ENCODE peak calls at places on chromosomes 2 and 18, in seven cellular contexts. C, U, M, P, Q, H and D are unnamed samples.

GRCh38 chr2:151297882-151298281 is 8.4 kb upstream of the NMI start:
- DNase-seq in C (no peak), U (peak), M (peak), P (peak), Q (peak), H (no peak), D (peak)

GRCh38 chr2:96146151-96146880 is 1.1 kb upstream of the DUSP2 start:
- DNase-seq in C (peak), U (peak), M (no peak), P (peak), Q (peak), H (no peak), D (peak)

GRCh38 chr18:32093523-32093922 is 1.8 kb downstream of the RNF138 start:
- DNase-seq in C (peak), U (no peak), M (peak), P (no peak), Q (peak), H (no peak), D (peak)

GRCh38 chr2:138997346-138997745 is 217.2 kb upstream of the NXPH2 start:
- DNase-seq in C (no peak), U (no peak), M (no peak), P (no peak), Q (no peak), H (no peak), D (no peak)

GRCh38 chr2:17257194-17257909 is 260.9 kb downstream of the RAD51AP2 start:
- DNase-seq in C (peak), U (no peak), M (peak), P (no peak), Q (no peak), H (no peak), D (no peak)

GRCh38 chr2:198188982-198189381 is 384.6 kb downstream of the PLCL1 start:
- DNase-seq in C (no peak), U (no peak), M (no peak), P (peak), Q (no peak), H (no peak), D (no peak)

GRCh38 chr18:31301201-31301655 is 16.7 kb upstream of the DSG1 start:
- DNase-seq in C (peak), U (no peak), M (no peak), P (peak), Q (no peak), H (no peak), D (no peak)

GRCh38 chr2:112879491-112880041 is 31.4 kb upstream of the IL37 start:
- DNase-seq in C (no peak), U (peak), M (no peak), P (no peak), Q (no peak), H (no peak), D (no peak)

GRCh38 chr2:172089633-172090032 is 4.3 kb downstream of the DLX1 start:
- DNase-seq in C (no peak), U (no peak), M (no peak), P (no peak), Q (no peak), H (no peak), D (no peak)

GRCh38 chr2:17059452-17059851 is 393.8 kb upstream of the CYRIA start:
- DNase-seq in C (peak), U (no peak), M (no peak), P (no peak), Q (no peak), H (no peak), D (no peak)

GRCh38 chr2:108988076-108988795 is 784 bp downstream of the EDAR start:
- DNase-seq in C (no peak), U (no peak), M (no peak), P (no peak), Q (no peak), H (no peak), D (no peak)

GRCh38 chr2:69131983-69132675 is 119.2 kb downstream of the ANTXR1 start:
- DNase-seq in C (no peak), U (no peak), M (no peak), P (no peak), Q (no peak), H (no peak), D (no peak)

GRCh38 chr2:108853421-108853820 is 66.8 kb downstream of the CCDC138 start:
- DNase-seq in C (peak), U (no peak), M (no peak), P (peak), Q (no peak), H (no peak), D (no peak)

GRCh38 chr2:64905338-64906024 is 83.7 kb upstream of the SLC1A4 start:
- DNase-seq in C (no peak), U (peak), M (no peak), P (no peak), Q (no peak), H (no peak), D (no peak)

GRCh38 chr2:78979380-78980238 is 45.9 kb upstream of the REG3G start:
- DNase-seq in C (no peak), U (peak), M (peak), P (peak), Q (peak), H (peak), D (peak)

GRCh38 chr2:190451561-190452176 is 43.5 kb downstream of the MFSD6 start:
- DNase-seq in C (peak), U (no peak), M (peak), P (no peak), Q (no peak), H (no peak), D (no peak)

GRCh38 chr2:166614027-166614426 is 120.0 kb upstream of the SCN7A start:
- DNase-seq in C (no peak), U (no peak), M (no peak), P (no peak), Q (no peak), H (no peak), D (no peak)

GRCh38 chr2:59449264-59449663 is 1104.2 kb downstream of the BCL11A start:
- DNase-seq in C (no peak), U (peak), M (no peak), P (no peak), Q (no peak), H (no peak), D (no peak)
- TF ChIP-seq CTCF in C (no peak), U (peak), M (no peak), P (no peak), Q (peak), H (no peak), D (no peak)

GRCh38 chr2:226983891-226984290 is 148.0 kb downstream of the RHBDD1 start:
- DNase-seq in C (no peak), U (peak), M (no peak), P (no peak), Q (no peak), H (no peak), D (no peak)

GRCh38 chr2:226981731-226982373 is 146.0 kb downstream of the RHBDD1 start:
- DNase-seq in C (no peak), U (peak), M (no peak), P (peak), Q (no peak), H (no peak), D (no peak)

GRCh38 chr2:226978300-226978699 is 142.4 kb downstream of the RHBDD1 start:
- DNase-seq in C (no peak), U (no peak), M (no peak), P (no peak), Q (no peak), H (no peak), D (no peak)

GRCh38 chr2:226977775-226978190 is 141.9 kb downstream of the RHBDD1 start:
- DNase-seq in C (peak), U (no peak), M (peak), P (peak), Q (no peak), H (no peak), D (no peak)

DNA sequence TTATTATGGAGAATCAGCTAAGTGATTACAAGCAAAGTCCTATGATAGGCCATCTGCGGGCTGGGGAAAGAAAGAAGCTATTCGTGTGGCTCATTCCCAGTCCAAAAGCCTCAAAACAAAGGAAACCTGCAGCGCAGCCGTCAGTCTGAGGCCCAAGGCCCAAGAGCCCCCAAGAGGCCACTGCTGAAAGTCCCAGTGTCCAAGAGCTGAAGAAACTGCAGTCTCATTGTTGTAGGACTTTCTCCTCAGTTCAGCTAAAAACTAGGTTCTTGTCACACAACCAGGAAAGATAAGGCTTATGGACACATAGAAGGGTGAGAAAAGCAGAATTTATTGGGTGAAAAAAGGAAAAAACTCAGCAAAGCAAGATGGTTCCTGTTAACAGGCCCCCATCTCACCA is 143.2 kb downstream of the RHBDD1 start:
- DNase-seq in C (no peak), U (no peak), M (no peak), P (no peak), Q (no peak), H (no peak), D (no peak)
- TF ChIP-seq CTCF in C (no peak), U (peak), M (no peak), P (no peak), Q (no peak), H (no peak), D (no peak)

GRCh38 chr2:208098267-208098666 is 26.1 kb downstream of the CRYGD start:
- DNase-seq in C (no peak), U (no peak), M (no peak), P (no peak), Q (no peak), H (no peak), D (no peak)

GRCh38 chr2:208099682-208100081 is 24.6 kb downstream of the CRYGD start:
- DNase-seq in C (no peak), U (no peak), M (no peak), P (no peak), Q (no peak), H (no peak), D (no peak)

GRCh38 chr2:208103616-208104015 is 20.7 kb downstream of the CRYGD start:
- DNase-seq in C (no peak), U (no peak), M (no peak), P (no peak), Q (no peak), H (no peak), D (no peak)

GRCh38 chr2:208097801-208098200 is 26.5 kb downstream of the CRYGD start:
- DNase-seq in C (peak), U (no peak), M (peak), P (peak), Q (no peak), H (no peak), D (no peak)

GRCh38 chr2:208101716-208102631 is 22.4 kb downstream of the CRYGD start:
- DNase-seq in C (peak), U (no peak), M (peak), P (peak), Q (no peak), H (no peak), D (no peak)
- TF ChIP-seq CTCF in C (peak), U (peak), M (no peak), P (peak), Q (peak), H (no peak), D (peak)

DNA sequence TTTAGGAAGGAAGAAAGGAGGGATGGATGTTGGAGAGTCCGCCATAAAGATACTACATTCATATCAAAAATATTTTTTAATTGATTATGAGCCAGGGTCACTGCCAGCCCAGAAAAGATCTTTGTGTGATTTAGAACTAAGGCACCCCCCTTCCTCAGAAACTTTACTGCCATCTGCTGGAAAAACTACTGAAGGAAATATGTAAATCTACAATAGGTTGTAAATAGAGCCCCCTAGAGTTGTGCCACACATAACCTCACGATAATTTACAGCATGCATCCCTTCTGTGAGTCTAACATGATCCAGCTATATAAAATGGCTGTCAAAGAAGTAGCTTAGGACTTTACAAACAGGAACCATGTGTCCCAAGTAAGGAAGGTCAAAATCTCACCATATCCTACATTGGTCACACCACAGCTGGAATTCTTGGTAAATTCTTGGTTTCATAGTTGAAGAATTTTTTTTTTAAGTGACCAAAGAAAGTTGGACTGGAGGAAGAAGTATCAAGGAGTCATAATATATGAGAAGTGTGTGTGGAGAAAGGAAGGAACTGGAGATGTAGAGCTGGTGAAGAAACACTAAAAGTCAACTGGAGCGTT is 152.5 kb downstream of the CYP26B1 start:
- DNase-seq in C (peak), U (no peak), M (peak), P (peak), Q (no peak), H (no peak), D (no peak)
- TF ChIP-seq CTCF in C (peak), U (peak), M (peak), P (peak), Q (no peak), H (no peak), D (no peak)

DNA sequence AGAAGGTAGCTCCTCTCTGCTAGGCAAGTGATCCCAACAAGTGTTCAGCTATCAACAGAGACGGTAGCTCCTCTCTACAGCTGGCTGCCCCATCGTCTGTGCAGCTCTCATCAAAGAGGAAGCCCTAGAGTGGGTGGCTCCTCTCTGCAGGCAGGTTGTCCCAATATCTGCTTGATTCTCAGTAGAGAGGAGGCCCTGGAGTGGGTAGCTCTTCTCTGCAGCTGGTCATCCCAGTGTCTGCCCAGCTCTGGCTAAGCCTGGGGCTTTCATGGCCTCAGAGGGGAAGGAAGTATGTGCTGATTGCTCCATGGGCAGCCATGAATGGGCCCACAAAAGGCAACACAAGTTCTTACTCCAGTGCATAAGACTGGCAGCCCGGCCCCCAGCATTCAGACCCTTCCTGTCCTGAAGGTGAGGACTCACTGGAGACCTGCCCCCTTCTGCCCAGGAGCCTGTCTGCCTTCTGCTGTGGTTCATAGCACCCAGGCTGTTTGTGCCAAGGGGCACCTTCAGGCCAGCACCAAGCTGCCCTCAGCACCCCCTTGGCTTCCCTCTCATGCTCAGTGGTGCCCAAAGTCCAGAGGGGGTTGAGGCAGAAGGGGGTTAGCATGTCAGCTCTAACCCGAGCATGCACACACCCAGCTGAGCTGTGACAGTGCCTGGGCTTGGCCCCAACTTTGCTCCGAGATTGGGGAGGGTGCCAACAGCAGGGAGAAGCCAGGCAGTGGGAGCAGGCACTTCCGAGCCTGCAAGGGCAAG is 48.9 kb downstream of the CCDC68 start:
- DNase-seq in C (no peak), U (no peak), M (no peak), P (no peak), Q (no peak), H (no peak), D (no peak)
- TF ChIP-seq CTCF in C (no peak), U (no peak), M (no peak), P (no peak), Q (no peak), H (no peak), D (no peak)

DNA sequence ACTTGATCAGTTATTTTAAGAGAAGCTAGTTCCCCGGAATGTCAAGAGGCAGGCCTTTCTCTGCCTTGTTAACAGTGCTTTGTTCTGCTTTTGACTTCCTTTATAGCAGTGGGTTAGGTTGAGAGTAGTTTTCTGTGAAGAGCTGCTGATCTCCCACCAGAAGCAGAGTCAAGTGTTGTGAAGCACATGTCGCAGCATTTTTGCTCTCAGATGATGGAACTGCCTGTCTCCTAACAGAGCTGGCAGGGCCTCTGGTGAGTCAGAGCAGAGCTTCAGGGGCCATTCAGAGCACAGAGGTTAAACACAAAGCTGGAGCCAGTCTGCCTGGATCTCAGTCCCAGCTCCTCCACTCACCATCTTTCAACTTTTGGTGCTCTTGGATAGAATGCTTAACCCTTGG is 871.9 kb downstream of the SLC4A3 start:
- DNase-seq in C (peak), U (no peak), M (peak), P (peak), Q (no peak), H (no peak), D (no peak)
- TF ChIP-seq CTCF in C (no peak), U (no peak), M (no peak), P (no peak), Q (no peak), H (no peak), D (no peak)

GRCh38 chr2:120456867-120457266 is 110.9 kb downstream of the INHBB start:
- DNase-seq in C (no peak), U (no peak), M (no peak), P (no peak), Q (no peak), H (no peak), D (no peak)
- TF ChIP-seq CTCF in C (no peak), U (peak), M (no peak), P (no peak), Q (no peak), H (peak), D (no peak)

DNA sequence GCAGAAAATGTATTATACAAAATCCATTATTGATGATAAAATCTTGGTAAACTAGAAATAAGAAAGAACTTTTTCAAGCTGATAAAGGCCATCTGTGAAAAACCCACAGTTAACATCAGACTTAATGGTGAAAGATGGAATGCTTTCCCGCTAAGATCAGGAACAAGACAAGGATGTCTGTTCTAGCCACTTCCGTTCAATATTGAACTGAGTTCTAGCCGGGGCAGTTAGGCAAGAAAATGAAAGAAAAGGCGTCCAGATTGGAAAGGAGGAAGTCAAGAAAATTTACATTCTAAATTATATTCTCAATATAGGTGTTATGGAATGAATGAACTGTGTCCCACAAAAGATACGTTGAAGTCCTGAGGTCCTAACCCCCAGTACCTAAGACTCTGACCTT is 39.1 kb upstream of the DTNB start:
- DNase-seq in C (no peak), U (no peak), M (no peak), P (no peak), Q (no peak), H (no peak), D (no peak)
- TF ChIP-seq CTCF in C (no peak), U (no peak), M (no peak), P (no peak), Q (no peak), H (no peak), D (no peak)

GRCh38 chr2:152384992-152385391 is 50.0 kb downstream of the FMNL2 start:
- DNase-seq in C (no peak), U (no peak), M (no peak), P (no peak), Q (no peak), H (no peak), D (no peak)
- TF ChIP-seq CTCF in C (no peak), U (no peak), M (no peak), P (no peak), Q (no peak), H (no peak), D (no peak)